ENCODE peak calls at places on chromosomes 13 and 19, in nine cellular contexts. X, H, B, K, R, I, V, L and S are unnamed samples. For H3K27me3, the result is how much of the 10 kb centered on the place peaks cover.

GRCh38 chr19:2949939-2950285 is 5.1 kb upstream of the ZNF77 start:
- DNase-seq in L (no peak), X (peak), V (no peak), R (no peak), B (peak), H (no peak), I (no peak), K (no peak), S (peak)

GRCh38 chr19:43395561-43395960 is 19.1 kb upstream of the TEX101 start:
- DNase-seq in V (no peak), H (no peak), B (no peak), K (no peak), L (no peak), X (no peak), R (peak), I (no peak), S (peak)

GRCh38 chr19:3397266-3398022 is 31.1 kb downstream of the NFIC start:
- DNase-seq in R (peak), X (peak), L (no peak), B (no peak), K (no peak), I (no peak), H (no peak), V (peak), S (no peak)

GRCh38 chr19:11479470-11480080 is 1.3 kb downstream of the ELAVL3 start:
- DNase-seq in L (no peak), I (peak), V (no peak), X (peak), R (no peak), B (no peak), H (no peak), K (no peak), S (no peak)

GRCh38 chr13:25733696-25734435 is 317.9 kb downstream of the SHISA2 start:
- DNase-seq in V (no peak), B (no peak), H (no peak), L (no peak), K (peak), R (no peak), X (no peak), I (no peak), S (no peak)

GRCh38 chr13:107860284-107860683 is 355.1 kb downstream of the LIG4 start:
- DNase-seq in R (no peak), X (no peak), L (no peak), K (no peak), V (no peak), H (no peak), I (no peak), B (no peak), S (no peak)

GRCh38 chr13:36130168-36130541 is 1.0 kb downstream of the DCLK1 start:
- DNase-seq in X (no peak), L (no peak), K (no peak), V (no peak), I (no peak), R (no peak), H (no peak), B (no peak), S (no peak)

GRCh38 chr19:2532252-2533071 is 56.5 kb downstream of the GADD45B start:
- DNase-seq in V (no peak), L (no peak), H (peak), B (peak), I (no peak), R (peak), K (no peak), X (peak), S (peak)

GRCh38 chr19:17686027-17686511 is 2.1 kb downstream of the UNC13A start:
- DNase-seq in H (no peak), R (no peak), X (peak), I (no peak), K (no peak), L (no peak), V (no peak), B (no peak), S (no peak)

GRCh38 chr13:42970824-42971669 is 21.0 kb downstream of the EPSTI1 start:
- DNase-seq in X (peak), R (peak), K (peak), H (no peak), I (peak), L (no peak), V (no peak), B (peak), S (peak)

GRCh38 chr13:95154441-95154886 is 146.8 kb downstream of the ABCC4 start:
- DNase-seq in K (no peak), H (peak), X (peak), B (no peak), V (no peak), R (peak), L (no peak), I (no peak), S (peak)

GRCh38 chr13:113404723-113405471 is 41.0 kb upstream of the GRTP1 start:
- DNase-seq in X (no peak), B (no peak), V (peak), K (no peak), L (no peak), I (no peak), H (no peak), R (no peak), S (no peak)

GRCh38 chr13:24679686-24680085 is 522 bp upstream of the ATP12A start:
- DNase-seq in I (no peak), X (no peak), B (no peak), K (no peak), H (no peak), R (no peak), V (no peak), L (no peak), S (no peak)

GRCh38 chr13:95552539-95553270 is at the start of gene CLDN10:
- DNase-seq in V (no peak), K (no peak), R (no peak), B (no peak), L (no peak), X (no peak), I (peak), H (no peak), S (no peak)

GRCh38 chr13:52899206-52899605 is 50.8 kb upstream of the PCDH8 start:
- DNase-seq in I (no peak), V (no peak), X (no peak), B (no peak), K (no peak), H (no peak), L (no peak), R (no peak), S (no peak)

GRCh38 chr13:36915891-36916640 is 4.0 kb downstream of the SMAD9 start:
- DNase-seq in H (no peak), K (no peak), V (no peak), R (no peak), L (no peak), I (no peak), X (no peak), B (no peak), S (no peak)

GRCh38 chr19:12967907-12968306 is 1.5 kb upstream of the DAND5 start:
- DNase-seq in K (no peak), R (peak), V (no peak), H (no peak), X (peak), I (no peak), L (no peak), B (peak), S (peak)

GRCh38 chr19:5352229-5352763 is 11.7 kb upstream of the PTPRS start:
- DNase-seq in R (peak), L (no peak), V (no peak), X (peak), B (peak), H (no peak), K (no peak), I (no peak), S (no peak)

GRCh38 chr13:35954207-35954560 is 177.0 kb downstream of the DCLK1 start:
- DNase-seq in L (no peak), H (no peak), X (no peak), I (no peak), V (no peak), R (no peak), B (no peak), K (no peak), S (no peak)

GRCh38 chr13:104105418-104106355 is 1039.5 kb upstream of the SLC10A2 start:
- DNase-seq in B (no peak), I (no peak), X (no peak), V (no peak), R (no peak), K (no peak), H (peak), L (no peak), S (no peak)

GRCh38 chr19:41194157-41194552 is 1.1 kb downstream of the CYP2S1 start:
- DNase-seq in V (no peak), B (no peak), L (no peak), R (no peak), K (no peak), I (no peak), H (no peak), X (no peak), S (no peak)

DNA sequence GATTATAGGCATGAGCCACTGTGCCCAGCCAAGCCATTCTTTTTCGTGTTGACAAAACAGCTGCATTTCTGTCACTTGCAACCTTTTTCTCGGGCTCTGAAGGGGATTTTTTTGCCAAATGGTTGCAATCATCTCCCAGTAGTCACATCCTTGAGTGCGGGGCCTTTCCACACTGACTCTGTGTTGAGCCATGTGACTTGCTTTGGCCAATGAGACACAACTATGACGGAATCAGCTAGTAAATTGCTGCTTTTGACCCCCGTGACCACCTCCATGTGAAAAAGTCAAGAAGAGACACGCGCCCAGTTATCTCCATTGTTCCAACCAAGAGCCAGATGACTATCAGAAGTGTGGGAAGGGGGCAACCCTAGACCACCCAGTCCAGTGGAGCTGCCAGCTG is 18.3 kb downstream of the NPHS1 start:
- DNase-seq in K (no peak), X (no peak), L (no peak), R (no peak), B (no peak), H (no peak), I (no peak), V (no peak), S (no peak)
- H3K27me3 ChIP-seq in K (under half), X (under half), L (under half), R (under half), B (under half), H (under half), I (under half), V (under half), S (under half)

GRCh38 chr19:15577184-15577771 is 37.7 kb upstream of the CYP4F8 start:
- DNase-seq in I (no peak), H (no peak), B (no peak), L (no peak), X (no peak), V (no peak), K (no peak), R (no peak), S (no peak)
- H3K27me3 ChIP-seq in I (under half), H (under half), B (under half), L (under half), X (under half), V (under half), K (under half), R (under half), S (under half)

DNA sequence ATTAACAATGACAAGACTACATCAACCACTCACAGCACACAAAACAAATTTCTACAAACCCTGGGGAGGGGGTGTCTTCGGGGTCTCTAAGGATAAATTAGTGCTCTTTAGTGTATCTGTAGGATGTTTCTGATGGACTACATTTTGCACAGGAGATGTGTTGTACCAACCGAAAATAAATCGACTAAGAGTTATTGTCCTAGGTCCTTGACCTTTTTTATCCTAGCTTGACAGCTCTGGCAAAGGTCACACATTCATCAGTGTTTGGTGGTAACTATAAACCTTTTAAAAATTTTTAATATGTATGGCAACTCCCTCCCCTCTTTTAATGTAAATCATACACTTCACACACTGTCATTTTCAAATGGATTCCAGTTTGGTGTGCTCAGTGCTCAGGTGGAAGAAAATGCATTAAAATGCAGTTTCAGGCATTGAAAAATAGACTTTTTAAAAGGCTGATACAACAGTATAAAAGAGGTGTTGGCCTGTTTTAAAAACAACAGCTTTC is 7.7 kb downstream of the ZIC5 start:
- DNase-seq in B (no peak), R (no peak), X (no peak), I (no peak), L (no peak), K (no peak), H (no peak), V (no peak), S (no peak)
- H3K27me3 ChIP-seq in B (half or more), R (under half), X (half or more), I (under half), L (under half), K (half or more), H (half or more), V (under half), S (half or more)

DNA sequence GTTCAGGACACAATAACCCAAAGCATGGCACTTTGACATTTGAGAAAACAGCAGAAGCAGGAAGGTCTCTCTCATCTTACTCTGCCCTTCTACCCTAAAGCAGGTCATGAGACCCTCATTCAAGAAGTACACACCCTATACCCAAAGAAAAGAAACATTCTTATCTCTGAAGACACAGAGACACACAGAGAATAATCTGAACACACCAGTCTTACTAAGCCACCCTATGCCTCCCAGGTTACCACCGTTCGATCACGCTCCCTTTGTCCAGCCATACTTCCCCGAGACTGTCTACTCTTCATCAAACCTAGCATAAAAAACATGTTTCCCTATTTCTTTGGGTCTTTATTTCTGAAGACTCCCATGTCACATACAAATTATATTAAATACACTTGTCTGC is 66.5 kb upstream of the ANKRD10 start:
- DNase-seq in K (no peak), X (no peak), L (no peak), B (no peak), I (no peak), R (no peak), H (no peak), V (no peak), S (no peak)
- H3K27me3 ChIP-seq in K (under half), X (under half), L (under half), B (under half), I (under half), R (under half), H (under half), V (under half), S (under half)

GRCh38 chr19:35533201-35533821 is at the start of gene GAPDHS:
- DNase-seq in R (no peak), X (peak), B (peak), H (no peak), L (no peak), K (no peak), V (no peak), I (no peak), S (no peak)
- H3K27me3 ChIP-seq in R (under half), X (under half), B (under half), H (under half), L (under half), K (under half), V (under half), I (under half), S (under half)

GRCh38 chr13:57635541-57635940 is 4.0 kb downstream of the PCDH17 start:
- DNase-seq in B (no peak), X (no peak), K (no peak), R (no peak), H (no peak), L (no peak), I (no peak), V (no peak), S (no peak)

GRCh38 chr13:57633950-57634828 is 2.6 kb downstream of the PCDH17 start:
- DNase-seq in K (no peak), L (no peak), V (no peak), H (no peak), B (no peak), R (no peak), X (no peak), I (no peak), S (no peak)

GRCh38 chr13:57636811-57637210 is 5.3 kb downstream of the PCDH17 start:
- DNase-seq in V (no peak), K (no peak), R (no peak), L (no peak), I (no peak), B (no peak), H (no peak), X (no peak), S (no peak)

GRCh38 chr13:57633141-57633949 is 1.8 kb downstream of the PCDH17 start:
- DNase-seq in L (peak), K (peak), R (no peak), I (no peak), H (no peak), B (no peak), V (no peak), X (peak), S (no peak)

GRCh38 chr13:57634829-57635165 is 3.3 kb downstream of the PCDH17 start:
- DNase-seq in V (no peak), R (no peak), X (no peak), I (no peak), L (peak), H (no peak), K (no peak), B (no peak), S (no peak)
- H3K27me3 ChIP-seq in V (under half), R (under half), X (half or more), I (under half), L (under half), H (under half), K (under half), B (under half), S (under half)

DNA sequence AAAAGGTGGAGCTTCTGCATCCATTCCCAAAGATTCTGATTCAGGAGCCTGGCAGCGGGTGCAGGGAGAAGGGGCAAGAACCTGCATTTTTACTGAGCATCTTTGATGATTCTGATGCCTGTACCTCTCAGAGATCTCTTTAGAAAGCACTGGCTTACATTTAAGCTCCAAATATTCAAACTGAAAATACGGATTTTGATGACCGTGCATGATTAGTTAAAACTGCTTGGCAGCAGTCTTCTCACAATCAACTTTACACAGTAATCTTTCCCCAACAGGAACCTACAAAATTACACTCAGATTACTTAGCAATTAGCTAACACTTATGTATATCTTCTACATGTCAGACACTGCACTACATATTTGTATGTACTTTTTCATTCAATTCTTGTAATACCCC is 108.9 kb downstream of the DOCK9 start:
- DNase-seq in V (no peak), K (no peak), R (no peak), L (no peak), B (no peak), H (no peak), I (no peak), X (no peak), S (no peak)
- H3K27me3 ChIP-seq in V (under half), K (under half), R (under half), L (under half), B (under half), H (under half), I (under half), X (under half), S (under half)

GRCh38 chr13:97281028-97281427 is 58.9 kb downstream of the MBNL2 start:
- DNase-seq in L (no peak), I (no peak), V (no peak), H (no peak), R (no peak), K (no peak), X (no peak), B (no peak), S (no peak)
- H3K27me3 ChIP-seq in L (under half), I (under half), V (under half), H (under half), R (under half), K (under half), X (under half), B (under half), S (under half)

DNA sequence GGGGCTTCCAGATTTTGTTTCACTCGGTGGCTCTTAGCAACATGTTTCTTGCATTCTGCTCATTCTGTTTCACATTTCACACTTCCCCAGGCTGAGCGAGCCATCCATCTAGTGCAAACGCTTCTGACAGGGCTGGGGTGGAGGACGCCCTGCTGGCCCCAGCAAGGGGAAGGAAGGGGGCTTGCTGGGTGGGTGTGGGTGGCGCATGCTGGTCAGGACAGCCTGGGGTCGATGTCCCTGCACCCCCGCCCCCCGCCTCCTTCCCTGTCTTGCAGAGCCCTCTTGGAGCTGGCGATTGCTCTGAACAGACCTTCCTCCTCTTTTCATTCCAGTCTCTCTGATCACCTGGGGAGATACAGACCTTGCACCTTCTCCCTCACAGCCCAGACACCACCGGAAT is 165.3 kb downstream of the URI1 start:
- DNase-seq in L (no peak), R (no peak), I (no peak), B (no peak), V (no peak), K (no peak), H (no peak), X (no peak), S (no peak)
- H3K27me3 ChIP-seq in L (under half), R (under half), I (under half), B (under half), V (under half), K (under half), H (under half), X (under half), S (under half)